ENCODE peak calls at places on chromosomes 12 and 14, in seven cellular contexts. A, V, Y, J, B, X and O are unnamed samples.

GRCh38 chr12:30806989-30807694 is 52.4 kb upstream of the CAPRIN2 start:
- DNase-seq in J (peak), V (peak), X (no peak), Y (peak), A (peak), B (peak), O (peak)

GRCh38 chr14:63759454-63759853 is 31.6 kb upstream of the SGPP1 start:
- DNase-seq in V (no peak), X (no peak), B (no peak), J (no peak), A (no peak), Y (no peak), O (no peak)

GRCh38 chr12:5967645-5968415 is 22.8 kb upstream of the ANO2 start:
- DNase-seq in J (no peak), A (no peak), Y (no peak), X (no peak), B (no peak), V (no peak), O (no peak)

GRCh38 chr14:28831126-28831525 is 64.5 kb downstream of the FOXG1 start:
- DNase-seq in B (no peak), V (no peak), A (no peak), J (no peak), Y (no peak), X (no peak), O (no peak)

GRCh38 chr12:123097521-123098084 is 53.3 kb downstream of the PITPNM2 start:
- DNase-seq in Y (no peak), B (peak), V (no peak), A (no peak), J (no peak), X (no peak), O (no peak)

GRCh38 chr12:117025481-117026151 is 73.6 kb downstream of the TESC start:
- DNase-seq in Y (peak), X (no peak), V (peak), A (no peak), B (peak), J (peak), O (peak)

GRCh38 chr14:83172363-83172762 is 1638.7 kb upstream of the SEL1L start:
- DNase-seq in Y (no peak), V (no peak), X (no peak), J (no peak), B (no peak), A (no peak), O (no peak)

GRCh38 chr12:12503384-12504078 is 59.1 kb downstream of the DUSP16 start:
- DNase-seq in X (no peak), J (no peak), A (no peak), B (no peak), Y (no peak), V (no peak), O (no peak)

GRCh38 chr14:87617079-87617478 is 375.9 kb downstream of the GALC start:
- DNase-seq in B (no peak), X (no peak), V (no peak), A (no peak), J (no peak), Y (no peak), O (no peak)

GRCh38 chr12:109875572-109876131 is 4.7 kb downstream of the GLTP start:
- DNase-seq in B (no peak), X (no peak), Y (no peak), A (no peak), V (peak), J (peak), O (no peak)

GRCh38 chr14:22822017-22822618 is 6.9 kb upstream of the SLC7A7 start:
- DNase-seq in X (no peak), J (no peak), A (no peak), Y (no peak), V (no peak), B (no peak), O (no peak)

GRCh38 chr12:105219261-105220018 is 16.5 kb downstream of the APPL2 start:
- DNase-seq in A (no peak), B (no peak), X (no peak), Y (no peak), J (no peak), V (no peak), O (no peak)

GRCh38 chr14:24165785-24166184 is 4.7 kb downstream of the IRF9 start:
- DNase-seq in Y (no peak), X (no peak), B (no peak), A (no peak), V (no peak), J (no peak), O (no peak)

GRCh38 chr14:44963775-44964380 is 1.9 kb downstream of the TOGARAM1 start:
- DNase-seq in V (no peak), J (peak), Y (no peak), X (no peak), B (peak), A (no peak), O (no peak)

GRCh38 chr12:23083267-23083666 is 458.3 kb downstream of the ETNK1 start:
- DNase-seq in B (no peak), Y (no peak), J (peak), V (no peak), X (no peak), A (no peak), O (no peak)

GRCh38 chr12:111158992-111159391 is 209.9 kb downstream of the PHETA1 start:
- DNase-seq in X (no peak), B (no peak), J (no peak), A (no peak), V (no peak), Y (no peak), O (no peak)

GRCh38 chr14:26775765-26776577 is 178.1 kb upstream of the NOVA1 start:
- DNase-seq in Y (no peak), V (no peak), X (no peak), A (peak), B (no peak), J (no peak), O (no peak)

GRCh38 chr12:108374596-108375320 is 35.6 kb upstream of the CMKLR1 start:
- DNase-seq in B (no peak), V (no peak), Y (no peak), X (no peak), A (no peak), J (no peak), O (no peak)

GRCh38 chr14:58426819-58427288 is 477 bp downstream of the TIMM9 start:
- DNase-seq in V (peak), Y (peak), J (peak), B (peak), A (peak), X (no peak), O (no peak)

GRCh38 chr14:105107781-105108515 is 42.7 kb upstream of the GPR132 start:
- DNase-seq in Y (no peak), B (no peak), V (no peak), J (no peak), A (no peak), X (no peak), O (no peak)